ENCODE peak calls at places on chromosomes 16 and 17, in five cellular contexts. L is AG08395, K is T-helper 9 cell, Y is SHP77 treated with DMSO at 0.1 percent for 48 hours, G is AG04450. U is an unnamed sample.

GRCh38 chr16:54136276-54136625 is 150.3 kb downstream of the IRX3 start:
- DNase-seq in L (peak), K (no peak), Y (no peak), G (no peak), U (no peak)

GRCh38 chr16:55003306-55003705 is 72.6 kb downstream of the IRX5 start:
- DNase-seq in L (no peak), K (no peak), Y (no peak), G (no peak), U (no peak)

GRCh38 chr16:54465063-54465462 is 178.5 kb upstream of the IRX3 start:
- DNase-seq in L (no peak), K (no peak), Y (no peak), G (no peak), U (no peak)

GRCh38 chr17:17055286-17056166 is 13.3 kb downstream of the MPRIP start:
- DNase-seq in L (no peak), K (no peak), Y (no peak), G (no peak), U (no peak)

GRCh38 chr16:89383095-89384003 is 107.0 kb downstream of the ANKRD11 start:
- DNase-seq in L (no peak), K (no peak), Y (no peak), G (no peak), U (no peak)

GRCh38 chr17:50956750-50957523 is 90.8 kb upstream of the TOB1 start:
- DNase-seq in L (peak), K (peak), Y (peak), G (peak), U (peak)

GRCh38 chr16:74304164-74304834 is 7.7 kb downstream of the PSMD7 start:
- DNase-seq in L (peak), K (no peak), Y (no peak), G (no peak), U (peak)

GRCh38 chr17:48929812-48930165 is 14.9 kb downstream of the SNF8 start:
- DNase-seq in L (no peak), K (no peak), Y (no peak), G (no peak), U (no peak)